ENCODE peak calls at places on chromosomes 4 and X, in ten cellular contexts. E is Panc1; N is prostate gland; Y is CD8-positive, alpha-beta memory T cell; V is A549; M is CD4-positive, CD25-positive, alpha-beta regulatory T cell; G is neural progenitor cell; C is mammary epithelial cell; L is PC-3; J is adrenal gland. I is an unnamed sample.
A peak's percentile ranks its signal among the peaks of the same experiment; 100 is the strongest.

GRCh38 chrX:101078716-101079115 is at the start of gene TMEM35A:
- DNase-seq in J (no peak), G (peak; percentile 53), Y (no peak), E (no peak), N (no peak), M (no peak), L (no peak), C (no peak), V (no peak), I (peak; percentile 21)

GRCh38 chr4:84855774-84856173 is 110.7 kb downstream of the WDFY3 start:
- DNase-seq in V (no peak), J (no peak), C (peak; percentile 20), L (no peak), N (peak; percentile 12), E (no peak), Y (no peak), G (peak; percentile 18), M (no peak), I (no peak)

GRCh38 chrX:69123481-69123880 is 41.8 kb downstream of the PJA1 start:
- DNase-seq in N (no peak), M (no peak), G (no peak), Y (no peak), V (no peak), C (no peak), E (no peak), L (no peak), J (no peak), I (no peak)

GRCh38 chrX:77431227-77431626 is 16.0 kb upstream of the FGF16 start:
- DNase-seq in J (peak; percentile 15), V (no peak), G (no peak), C (no peak), E (no peak), Y (no peak), L (no peak), N (no peak), M (no peak), I (no peak)

GRCh38 chrX:83077606-83078005 is 430.5 kb upstream of the POU3F4 start:
- DNase-seq in J (no peak), G (no peak), Y (no peak), N (no peak), M (no peak), C (no peak), E (no peak), V (no peak), L (no peak), I (no peak)

GRCh38 chr4:24131954-24132673 is 242.3 kb upstream of the PPARGC1A start:
- DNase-seq in V (no peak), L (no peak), G (no peak), C (no peak), N (no peak), M (no peak), Y (no peak), J (no peak), E (no peak), I (no peak)

GRCh38 chr4:86630629-86631028 is 36.5 kb downstream of the PTPN13 start:
- DNase-seq in V (no peak), C (no peak), J (no peak), L (no peak), N (no peak), M (no peak), G (peak; percentile 35), E (no peak), Y (no peak), I (no peak)

GRCh38 chr4:77036206-77036605 is 39.6 kb downstream of the CCNI start:
- DNase-seq in G (no peak), J (no peak), Y (no peak), M (no peak), V (no peak), C (peak; percentile 79), N (no peak), L (no peak), E (no peak), I (no peak)

GRCh38 chrX:45191820-45192409 is 8.8 kb downstream of the DIPK2B start:
- DNase-seq in M (no peak), C (no peak), V (no peak), J (no peak), E (no peak), N (no peak), Y (no peak), L (peak; percentile 59), G (no peak), I (no peak)

GRCh38 chrX:19964017-19964710 is 26.7 kb downstream of the BCLAF3 start:
- DNase-seq in Y (no peak), N (no peak), V (no peak), C (peak; percentile 56), G (no peak), E (no peak), L (peak; percentile 62), M (peak; percentile 3), J (no peak), I (no peak)

GRCh38 chrX:24426921-24427746 is 38.0 kb upstream of the PDK3 start:
- DNase-seq in J (no peak), M (no peak), V (no peak), L (no peak), Y (no peak), C (peak; percentile 60), E (no peak), N (no peak), G (no peak), I (peak; percentile 29)

GRCh38 chr4:14059006-14059405 is 431.5 kb upstream of the BOD1L1 start:
- DNase-seq in C (peak; percentile 23), E (no peak), G (no peak), N (no peak), Y (no peak), M (no peak), J (no peak), V (no peak), L (no peak), I (no peak)

GRCh38 chr4:8297691-8298485 is 28.3 kb downstream of the HTRA3 start:
- DNase-seq in C (no peak), G (no peak), M (no peak), L (no peak), Y (peak; percentile 35), N (no peak), E (no peak), J (no peak), V (no peak), I (no peak)

GRCh38 chr4:99634742-99635360 is 22.8 kb downstream of the C4orf54 start:
- DNase-seq in C (peak; percentile 53), L (no peak), V (no peak), E (no peak), G (no peak), N (no peak), J (no peak), Y (no peak), M (no peak), I (no peak)

GRCh38 chrX:16267431-16267830 is 100.2 kb downstream of the MAGEB17 start:
- DNase-seq in Y (no peak), J (no peak), L (no peak), G (no peak), V (no peak), M (no peak), C (no peak), E (no peak), N (no peak), I (no peak)

GRCh38 chr4:100269446-100269845 is 79.2 kb upstream of the DDIT4L start:
- DNase-seq in C (no peak), Y (no peak), N (no peak), M (no peak), E (no peak), L (no peak), G (no peak), V (no peak), J (no peak), I (no peak)

GRCh38 chrX:83535417-83536244 is 27.5 kb downstream of the POU3F4 start:
- DNase-seq in G (no peak), V (no peak), C (no peak), Y (no peak), E (no peak), J (no peak), N (no peak), M (no peak), L (no peak), I (no peak)

GRCh38 chr4:167555338-167556022 is 321.2 kb upstream of the SPOCK3 start:
- DNase-seq in N (no peak), M (no peak), L (no peak), E (no peak), G (no peak), C (no peak), J (no peak), Y (no peak), V (no peak), I (no peak)

GRCh38 chr4:94676910-94677309 is 80.8 kb upstream of the BMPR1B start:
- DNase-seq in L (no peak), G (no peak), Y (no peak), M (no peak), E (no peak), C (no peak), N (no peak), J (no peak), V (no peak), I (no peak)

GRCh38 chrX:32139463-32139862 is 1067.6 kb upstream of the FTHL17 start:
- DNase-seq in Y (no peak), E (no peak), M (no peak), V (no peak), J (no peak), L (no peak), G (no peak), C (no peak), N (no peak), I (no peak)
- H3K27ac ChIP-seq in Y (no peak overlapping the region), E (no peak overlapping the region), M (no peak overlapping the region), V (no peak overlapping the region), J (no peak overlapping the region), L (no peak overlapping the region), G (no peak overlapping the region), C (no peak overlapping the region), N (no peak overlapping the region), I (no peak overlapping the region)

GRCh38 chr4:5747746-5748365 is 36.9 kb downstream of the EVC start:
- DNase-seq in Y (no peak), V (no peak), M (no peak), L (peak; percentile 87), G (no peak), E (peak; percentile 67), C (peak; percentile 39), N (no peak), J (no peak), I (no peak)
- H3K27ac ChIP-seq in Y (no peak overlapping the region), V (no peak overlapping the region), M (no peak overlapping the region), L (peak overlapping the region; percentile 98), G (no peak overlapping the region), E (no peak overlapping the region), C (peak overlapping the region; percentile 42), N (no peak overlapping the region), J (no peak overlapping the region), I (peak overlapping the region; percentile 13)

GRCh38 chr4:113760094-113760851 is 1.3 kb downstream of the CAMK2D start:
- DNase-seq in G (peak; percentile 62), E (no peak), C (peak; percentile 59), V (peak; percentile 7), L (peak; percentile 40), J (peak; percentile 21), Y (peak; percentile 58), M (peak; percentile 6), N (peak; percentile 19), I (peak; percentile 55)
- H3K27ac ChIP-seq in G (no peak overlapping the region), E (peak overlapping the region; percentile 89), C (peak overlapping the region; percentile 95), V (peak overlapping the region; percentile 99), L (peak overlapping the region; percentile 98), J (peak overlapping the region; percentile 93), Y (peak overlapping the region; percentile 97), M (peak overlapping the region; percentile 98), N (peak overlapping the region; percentile 96), I (peak overlapping the region; percentile 100)

DNA sequence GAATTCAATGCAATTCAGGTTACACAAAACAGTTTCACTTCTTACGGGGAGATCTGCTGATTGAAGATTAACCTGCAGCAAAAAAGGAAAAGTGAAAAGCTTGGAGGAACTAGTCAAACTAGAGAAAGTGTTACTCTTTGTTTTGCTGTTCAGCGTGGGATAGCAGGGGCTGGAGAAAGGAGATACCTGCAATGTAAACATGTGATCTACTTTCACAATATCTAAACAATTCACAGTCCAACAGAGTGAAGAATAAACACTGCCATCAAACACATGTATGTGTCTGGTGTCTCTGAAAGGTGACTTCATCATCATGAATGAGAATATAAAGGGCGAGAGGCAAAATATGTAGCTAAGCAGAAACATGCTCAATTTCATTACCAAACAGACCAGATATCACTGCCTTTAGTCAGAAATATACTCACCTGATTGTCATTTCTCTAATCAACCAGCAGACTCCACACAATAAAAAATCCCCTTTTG is 26.4 kb downstream of the NIPAL1 start:
- DNase-seq in C (peak; percentile 6), J (no peak), G (no peak), Y (no peak), M (no peak), E (no peak), L (no peak), V (no peak), N (no peak), I (no peak)
- H3K27ac ChIP-seq in C (no peak overlapping the region), J (no peak overlapping the region), G (no peak overlapping the region), Y (no peak overlapping the region), M (no peak overlapping the region), E (no peak overlapping the region), L (no peak overlapping the region), V (no peak overlapping the region), N (no peak overlapping the region), I (no peak overlapping the region)